ENCODE peak calls at places on chromosome 7, in six cellular contexts. F, D, J, B, P and H are unnamed samples.

GRCh38 chr7:132065193-132065972 is 509.0 kb upstream of the PODXL start:
- DNase-seq in F (peak; percentile 95), D (peak; percentile 82), J (no peak), B (peak; percentile 88), P (no peak), H (no peak)

GRCh38 chr7:116772423-116772852 is 89.9 kb upstream of the CAPZA2 start:
- DNase-seq in F (peak; percentile 61), D (no peak), J (no peak), B (peak; percentile 57), P (no peak), H (no peak)

GRCh38 chr7:82444220-82445049 is 858 bp upstream of the CACNA2D1 start:
- DNase-seq in F (no peak), D (no peak), J (no peak), B (peak; percentile 57), P (no peak), H (peak; percentile 66)

GRCh38 chr7:5689716-5690115 is 91.7 kb downstream of the RNF216 start:
- DNase-seq in F (peak; percentile 53), D (no peak), J (no peak), B (no peak), P (no peak), H (no peak)

GRCh38 chr7:110760341-110760740 is 330.6 kb upstream of the LRRN3 start:
- DNase-seq in F (no peak), D (no peak), J (no peak), B (no peak), P (no peak), H (no peak)

GRCh38 chr7:93530701-93531100 is 43.8 kb downstream of the CALCR start:
- DNase-seq in F (no peak), D (no peak), J (no peak), B (no peak), P (no peak), H (no peak)

GRCh38 chr7:33200282-33200681 is 70.9 kb downstream of the BBS9 start:
- DNase-seq in F (no peak), D (no peak), J (no peak), B (no peak), P (no peak), H (no peak)

GRCh38 chr7:105641236-105641810 is 60.0 kb upstream of the EFCAB10 start:
- DNase-seq in F (no peak), D (peak; percentile 46), J (no peak), B (no peak), P (no peak), H (peak; percentile 35)

GRCh38 chr7:149027055-149027454 is 1.2 kb downstream of the PDIA4 start:
- DNase-seq in F (no peak), D (no peak), J (no peak), B (no peak), P (no peak), H (no peak)

GRCh38 chr7:80632819-80633218 is 5.6 kb upstream of the CD36 start:
- DNase-seq in F (no peak), D (no peak), J (no peak), B (no peak), P (no peak), H (no peak)

GRCh38 chr7:14734839-14735321 is 167.7 kb downstream of the DGKB start:
- DNase-seq in F (no peak), D (no peak), J (no peak), B (no peak), P (no peak), H (no peak)

GRCh38 chr7:87000344-87000743 is 59.1 kb downstream of the ELAPOR2 start:
- DNase-seq in F (no peak), D (no peak), J (no peak), B (no peak), P (no peak), H (no peak)

GRCh38 chr7:37235813-37236212 is 212.9 kb downstream of the ELMO1 start:
- DNase-seq in F (no peak), D (no peak), J (no peak), B (no peak), P (no peak), H (no peak)

GRCh38 chr7:74033372-74034311 is 5.7 kb downstream of the ELN start:
- DNase-seq in F (peak; percentile 78), D (peak; percentile 92), J (no peak), B (no peak), P (peak; percentile 67), H (peak; percentile 78)

GRCh38 chr7:98735801-98736200 is 118.7 kb downstream of the NPTX2 start:
- DNase-seq in F (no peak), D (no peak), J (no peak), B (no peak), P (no peak), H (peak; percentile 57)

GRCh38 chr7:38542156-38542555 is 89.0 kb downstream of the AMPH start:
- DNase-seq in F (no peak), D (no peak), J (no peak), B (no peak), P (no peak), H (no peak)

DNA sequence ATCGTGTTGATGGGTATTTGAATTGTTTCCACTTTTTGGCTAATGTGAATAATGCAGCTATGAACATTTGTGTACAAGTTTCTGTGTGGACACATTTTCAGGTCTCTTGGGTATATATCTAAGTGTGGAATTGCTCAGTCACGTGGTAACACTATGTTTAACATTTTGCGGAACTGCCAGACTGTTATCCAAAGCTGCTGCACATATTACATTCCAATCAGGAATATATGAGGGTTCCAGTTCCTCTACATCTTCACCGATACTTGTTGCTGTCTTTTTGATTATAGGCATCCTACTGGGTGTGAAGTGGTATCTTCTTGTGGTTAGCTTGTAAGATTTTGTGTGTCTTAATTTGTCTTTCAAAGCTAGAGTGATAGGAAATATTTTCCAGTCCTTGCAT is 6.8 kb downstream of the PTPN12 start:
- DNase-seq in F (no peak), D (no peak), J (no peak), B (no peak), P (no peak), H (no peak)
- H3K36me3 ChIP-seq in F (no peaks in the 10 kb centered on the region), D (no peaks in the 10 kb centered on the region), J (no peaks in the 10 kb centered on the region), B (peaks cover 3% of the 10 kb centered on the region), P (no peaks in the 10 kb centered on the region), H (no peaks in the 10 kb centered on the region)

GRCh38 chr7:47663841-47664240 is 81.9 kb upstream of the TNS3 start:
- DNase-seq in F (no peak), D (no peak), J (no peak), B (no peak), P (no peak), H (no peak)

GRCh38 chr7:47663239-47663638 is 81.3 kb upstream of the TNS3 start:
- DNase-seq in F (no peak), D (no peak), J (no peak), B (no peak), P (no peak), H (no peak)

GRCh38 chr7:47669178-47669878 is 87.4 kb upstream of the TNS3 start:
- DNase-seq in F (peak; percentile 93), D (peak; percentile 85), J (no peak), B (no peak), P (peak; percentile 79), H (peak; percentile 82)

GRCh38 chr7:47664650-47665049 is 82.7 kb upstream of the TNS3 start:
- DNase-seq in F (no peak), D (no peak), J (no peak), B (no peak), P (no peak), H (no peak)

GRCh38 chr7:47666164-47666862 is 84.4 kb upstream of the TNS3 start:
- DNase-seq in F (no peak), D (no peak), J (no peak), B (no peak), P (no peak), H (no peak)
- H3K4me1 ChIP-seq in F (no peaks in the 10 kb centered on the region), D (no peaks in the 10 kb centered on the region), J (no peaks in the 10 kb centered on the region), B (peaks cover 22% of the 10 kb centered on the region), P (peaks cover 19% of the 10 kb centered on the region), H (peaks cover 6% of the 10 kb centered on the region)

GRCh38 chr7:26157520-26158105 is 5.6 kb downstream of the NFE2L3 start:
- DNase-seq in F (no peak), D (no peak), J (no peak), B (no peak), P (no peak), H (no peak)

GRCh38 chr7:26153823-26154783 is 2.1 kb downstream of the NFE2L3 start:
- DNase-seq in F (peak; percentile 36), D (no peak), J (no peak), B (no peak), P (no peak), H (no peak)

GRCh38 chr7:26159243-26159642 is 7.2 kb downstream of the NFE2L3 start:
- DNase-seq in F (no peak), D (no peak), J (no peak), B (no peak), P (no peak), H (no peak)

GRCh38 chr7:26155531-26156375 is 3.8 kb downstream of the NFE2L3 start:
- DNase-seq in F (peak; percentile 44), D (no peak), J (no peak), B (no peak), P (no peak), H (no peak)

DNA sequence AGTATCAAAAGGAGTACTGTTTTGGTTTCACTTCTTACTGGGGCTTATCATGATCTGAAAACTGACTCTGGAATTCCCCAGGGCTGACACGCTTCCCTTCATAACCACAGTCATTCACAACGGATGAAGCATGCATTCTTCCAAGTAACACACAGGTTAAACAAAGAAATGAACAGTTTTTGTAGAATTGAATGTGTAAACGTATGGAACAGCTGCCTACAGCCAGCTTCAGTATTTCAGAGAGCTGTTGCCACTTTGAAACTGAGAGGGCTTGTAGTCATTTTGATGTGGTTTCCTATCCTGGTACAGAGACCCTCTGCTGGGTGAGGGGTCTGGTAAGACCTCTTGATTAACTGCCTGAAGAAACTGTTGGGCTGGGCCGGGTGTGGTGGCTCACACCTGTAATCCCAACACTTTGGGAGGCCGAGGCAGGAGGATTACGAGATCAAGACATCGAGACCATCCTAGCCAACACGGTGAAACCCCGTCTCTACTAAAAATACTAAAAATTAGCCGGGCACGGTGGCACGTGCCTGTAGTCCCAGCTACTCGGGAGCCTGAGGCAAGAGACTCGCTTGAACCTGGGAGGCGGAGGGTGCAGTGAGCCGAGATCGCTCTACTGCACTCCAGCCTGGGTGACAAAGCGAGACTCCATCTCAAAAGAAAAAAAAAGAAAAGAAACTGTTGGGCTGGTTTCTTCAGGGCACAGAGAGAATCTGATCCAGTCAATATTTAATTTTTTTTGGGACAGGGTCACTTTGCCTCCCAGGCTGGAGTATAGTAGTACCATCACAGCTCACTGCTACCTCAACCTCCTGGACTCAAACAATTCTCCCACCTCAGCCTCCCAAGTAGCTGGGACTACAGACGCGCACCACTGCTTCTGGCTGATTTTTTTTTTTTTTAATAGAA is 4.7 kb downstream of the NFE2L3 start:
- DNase-seq in F (peak; percentile 94), D (no peak), J (peak; percentile 52), B (no peak), P (no peak), H (no peak)
- H3K27ac ChIP-seq in F (no peak overlapping the region), D (no peak overlapping the region), J (peak overlapping the region; percentile 59), B (peak overlapping the region; percentile 95), P (no peak overlapping the region), H (peak overlapping the region; percentile 51)

GRCh38 chr7:158582089-158582456 is 5.5 kb downstream of the PTPRN2 start:
- DNase-seq in F (no peak), D (peak; percentile 19), J (no peak), B (no peak), P (no peak), H (no peak)

GRCh38 chr7:158583143-158583542 is 4.5 kb downstream of the PTPRN2 start:
- DNase-seq in F (no peak), D (peak; percentile 0), J (no peak), B (no peak), P (no peak), H (no peak)

GRCh38 chr7:158581440-158582088 is 6.1 kb downstream of the PTPRN2 start:
- DNase-seq in F (no peak), D (peak; percentile 5), J (no peak), B (no peak), P (no peak), H (no peak)

GRCh38 chr7:158576050-158576762 is 11.4 kb downstream of the PTPRN2 start:
- DNase-seq in F (no peak), D (no peak), J (no peak), B (no peak), P (no peak), H (no peak)

GRCh38 chr7:158579662-158580646 is 7.7 kb downstream of the PTPRN2 start:
- DNase-seq in F (no peak), D (no peak), J (no peak), B (no peak), P (no peak), H (no peak)
- H3K36me3 ChIP-seq in F (no peaks in the 10 kb centered on the region), D (no peaks in the 10 kb centered on the region), J (no peaks in the 10 kb centered on the region), B (no peaks in the 10 kb centered on the region), P (no peaks in the 10 kb centered on the region), H (no peaks in the 10 kb centered on the region)